ENCODE peak calls at places on chromosomes 6 and 20, in seven cellular contexts. C is NB4, N is neural crest cell, K is IMR-90, F is nephron progenitor cell, Q is AG09309, W is HFFc6. V is an unnamed sample.

GRCh38 chr6:12592634-12593033 is 123.9 kb upstream of the PHACTR1 start:
- DNase-seq in C (no peak), N (no peak), K (no peak), F (no peak), Q (no peak), W (no peak), V (no peak)

GRCh38 chr6:34308483-34308882 is 59.7 kb upstream of the SMIM29 start:
- DNase-seq in C (no peak), N (no peak), K (no peak), F (no peak), Q (no peak), W (no peak), V (no peak)

GRCh38 chr6:166087246-166087645 is 80.4 kb downstream of the TBXT start:
- DNase-seq in C (no peak), N (no peak), K (no peak), F (no peak), Q (no peak), W (no peak), V (no peak)

GRCh38 chr6:147063469-147064031 is 140.7 kb upstream of the STXBP5 start:
- DNase-seq in C (no peak), N (no peak), K (peak; percentile 89), F (no peak), Q (peak; percentile 59), W (peak; percentile 58), V (no peak)

GRCh38 chr20:51700809-51701285 is 67.3 kb downstream of the ATP9A start:
- DNase-seq in C (peak; percentile 50), N (peak; percentile 36), K (peak; percentile 45), F (peak; percentile 32), Q (no peak), W (peak; percentile 29), V (no peak)

GRCh38 chr20:19757973-19758887 is at the start of gene RIN2:
- DNase-seq in C (peak; percentile 27), N (peak; percentile 93), K (peak; percentile 87), F (peak; percentile 95), Q (no peak), W (peak; percentile 74), V (peak; percentile 91)

GRCh38 chr6:164151161-164151728 is 736.7 kb downstream of the QKI start:
- DNase-seq in C (no peak), N (peak; percentile 41), K (no peak), F (no peak), Q (no peak), W (no peak), V (no peak)

GRCh38 chr6:96304997-96305396 is 216.6 kb upstream of the UFL1 start:
- DNase-seq in C (no peak), N (no peak), K (no peak), F (no peak), Q (no peak), W (no peak), V (no peak)

GRCh38 chr20:34200020-34200419 is 41.2 kb upstream of the ASIP start:
- DNase-seq in C (no peak), N (no peak), K (no peak), F (no peak), Q (no peak), W (no peak), V (no peak)

GRCh38 chr6:73636048-73636447 is 17.7 kb downstream of the SLC17A5 start:
- DNase-seq in C (no peak), N (no peak), K (no peak), F (no peak), Q (no peak), W (no peak), V (no peak)

GRCh38 chr20:41249371-41249770 is 68.2 kb downstream of the ZHX3 start:
- DNase-seq in C (no peak), N (peak; percentile 9), K (peak; percentile 87), F (peak; percentile 30), Q (peak; percentile 53), W (peak; percentile 82), V (no peak)

GRCh38 chr6:100479180-100480035 is 14.7 kb upstream of the SIM1 start:
- DNase-seq in C (peak; percentile 67), N (no peak), K (peak; percentile 49), F (no peak), Q (no peak), W (peak; percentile 48), V (no peak)

GRCh38 chr6:13678255-13678983 is 33.2 kb downstream of the RANBP9 start:
- DNase-seq in C (no peak), N (no peak), K (no peak), F (no peak), Q (no peak), W (no peak), V (no peak)

GRCh38 chr6:121897337-121897760 is 461.9 kb downstream of the GJA1 start:
- DNase-seq in C (no peak), N (no peak), K (peak; percentile 44), F (no peak), Q (no peak), W (no peak), V (no peak)

GRCh38 chr20:52410746-52411317 is 219.3 kb upstream of the ZFP64 start:
- DNase-seq in C (peak; percentile 16), N (no peak), K (no peak), F (no peak), Q (no peak), W (no peak), V (no peak)

GRCh38 chr20:39108746-39109145 is 146.6 kb downstream of the DHX35 start:
- DNase-seq in C (no peak), N (no peak), K (peak; percentile 27), F (no peak), Q (peak; percentile 11), W (peak; percentile 52), V (no peak)

GRCh38 chr6:7914311-7914710 is 3.7 kb upstream of the TXNDC5 start:
- DNase-seq in C (no peak), N (no peak), K (no peak), F (no peak), Q (no peak), W (no peak), V (no peak)

DNA sequence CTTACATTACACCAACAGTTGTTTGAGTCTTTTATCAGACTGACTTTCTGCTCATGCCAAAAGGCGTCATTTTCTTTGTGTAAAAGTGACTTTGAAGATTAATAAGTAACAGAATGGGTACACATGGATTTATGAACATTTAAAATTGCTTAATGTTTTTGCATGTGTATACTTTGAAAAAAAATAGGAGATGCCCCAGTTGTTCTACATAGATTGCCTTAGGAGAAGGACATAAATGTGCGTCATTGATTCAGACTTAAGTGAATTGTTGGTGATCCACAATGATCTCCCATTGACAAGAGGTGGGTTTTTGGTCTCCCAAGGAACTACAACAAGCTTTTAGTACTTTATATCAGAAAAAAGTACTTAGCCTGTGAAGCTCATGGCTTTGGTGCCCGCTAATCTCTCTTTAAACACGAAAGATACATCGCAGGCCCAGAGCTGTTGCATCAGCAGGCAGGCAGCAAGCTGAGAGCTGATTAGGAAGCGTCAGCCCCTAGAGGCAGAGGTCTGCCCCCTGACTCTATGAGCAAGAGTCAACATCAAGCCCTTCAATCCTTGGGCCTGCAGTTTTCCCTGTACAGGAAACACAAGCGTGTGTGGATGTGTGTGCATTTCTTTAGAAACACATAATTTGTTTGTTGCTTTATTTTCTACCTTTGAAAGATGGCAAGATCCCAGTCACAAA is 45.9 kb downstream of the SLC22A3 start:
- DNase-seq in C (no peak), N (no peak), K (no peak), F (no peak), Q (no peak), W (no peak), V (no peak)
- TF ChIP-seq CTCF in C (no peak), N (no peak), K (no peak), F (no peak), Q (no peak), W (no peak), V (no peak)

GRCh38 chr20:11588875-11589274 is 328.8 kb upstream of the BTBD3 start:
- DNase-seq in C (no peak), N (no peak), K (no peak), F (no peak), Q (no peak), W (no peak), V (no peak)

GRCh38 chr20:11582073-11582472 is 335.6 kb upstream of the BTBD3 start:
- DNase-seq in C (no peak), N (no peak), K (no peak), F (no peak), Q (no peak), W (no peak), V (no peak)

GRCh38 chr20:11581271-11581670 is 336.4 kb upstream of the BTBD3 start:
- DNase-seq in C (peak; percentile 51), N (no peak), K (no peak), F (no peak), Q (no peak), W (no peak), V (no peak)

DNA sequence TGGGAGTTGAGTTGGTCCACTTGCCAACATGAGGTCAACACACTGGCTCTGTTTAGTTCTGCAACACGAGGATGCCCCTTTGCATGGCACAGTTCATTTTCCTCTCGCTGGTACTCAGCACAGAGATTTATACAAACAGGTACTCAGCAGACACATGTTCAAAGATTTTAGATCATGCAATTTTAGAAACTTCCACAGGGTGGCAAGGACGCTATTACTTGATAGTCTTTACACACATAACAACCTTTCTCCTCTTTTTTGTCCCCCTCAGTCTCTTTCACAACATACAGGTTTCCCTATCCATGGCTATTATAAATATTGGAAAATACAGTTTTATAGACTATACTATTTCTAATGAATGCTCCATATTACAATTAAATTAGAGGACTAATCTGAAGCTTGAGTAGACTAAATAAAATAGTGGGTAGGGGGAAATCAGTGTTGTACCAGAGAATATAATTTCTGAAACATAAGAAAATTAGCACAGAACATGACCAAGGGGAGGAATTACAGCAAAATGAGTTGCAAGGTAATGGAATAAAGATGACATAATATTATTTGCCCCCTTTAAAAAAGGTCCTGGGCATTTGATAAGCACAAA is 331.8 kb upstream of the BTBD3 start:
- DNase-seq in C (peak; percentile 22), N (no peak), K (peak; percentile 22), F (no peak), Q (no peak), W (peak; percentile 1), V (no peak)
- TF ChIP-seq CTCF in C (no peak), N (peak; percentile 74), K (peak; percentile 40), F (peak; percentile 37), Q (peak; percentile 23), W (peak; percentile 56), V (peak; percentile 49)

GRCh38 chr6:42429836-42430235 is 21.9 kb downstream of the TRERF1 start:
- DNase-seq in C (no peak), N (no peak), K (no peak), F (no peak), Q (no peak), W (no peak), V (no peak)

GRCh38 chr6:42431877-42432276 is 19.8 kb downstream of the TRERF1 start:
- DNase-seq in C (no peak), N (no peak), K (no peak), F (no peak), Q (no peak), W (no peak), V (no peak)

GRCh38 chr6:42429042-42429574 is 22.6 kb downstream of the TRERF1 start:
- DNase-seq in C (peak; percentile 44), N (no peak), K (no peak), F (no peak), Q (no peak), W (no peak), V (no peak)

GRCh38 chr6:42433409-42433808 is 18.3 kb downstream of the TRERF1 start:
- DNase-seq in C (no peak), N (no peak), K (no peak), F (no peak), Q (no peak), W (no peak), V (no peak)

GRCh38 chr6:42431356-42431755 is 20.4 kb downstream of the TRERF1 start:
- DNase-seq in C (no peak), N (no peak), K (no peak), F (no peak), Q (no peak), W (no peak), V (no peak)
- TF ChIP-seq CTCF in C (no peak), N (no peak), K (no peak), F (no peak), Q (no peak), W (no peak), V (no peak)

GRCh38 chr6:38720295-38720694 is 5.2 kb downstream of the DNAH8 start:
- DNase-seq in C (no peak), N (no peak), K (peak; percentile 10), F (no peak), Q (no peak), W (no peak), V (no peak)
- TF ChIP-seq CTCF in C (peak; percentile 4), N (peak; percentile 22), K (peak; percentile 33), F (no peak), Q (peak; percentile 13), W (peak; percentile 29), V (no peak)